ENCODE peak calls at places on chromosomes 5 and 9, in seven cellular contexts. I, Z, A, N, D, U and H are unnamed samples. For H3K4me1, the result is how much of the 10 kb centered on the place peaks cover.

GRCh38 chr9:92650839-92651621 is 18.9 kb downstream of the IPPK start:
- DNase-seq in N (no peak), D (peak), U (peak), Z (peak), I (no peak), A (peak), H (no peak)

GRCh38 chr9:89941875-89942274 is 337.1 kb downstream of the GADD45G start:
- DNase-seq in N (peak), Z (peak), U (peak), A (no peak), D (no peak), I (no peak), H (no peak)

GRCh38 chr5:54087436-54087835 is 222.9 kb downstream of the ARL15 start:
- DNase-seq in D (no peak), A (no peak), U (peak), Z (peak), N (no peak), I (no peak), H (no peak)

GRCh38 chr5:135399838-135400542 is 959 bp upstream of the MACROH2A1 start:
- DNase-seq in Z (no peak), N (no peak), A (peak), I (peak), D (peak), U (no peak), H (no peak)

GRCh38 chr5:2576823-2577222 is 174.7 kb downstream of the IRX2 start:
- DNase-seq in N (no peak), A (no peak), D (no peak), I (no peak), U (no peak), Z (no peak), H (no peak)

GRCh38 chr5:19626218-19626617 is 361.8 kb downstream of the CDH18 start:
- DNase-seq in I (no peak), D (no peak), A (no peak), U (no peak), N (no peak), Z (no peak), H (no peak)

GRCh38 chr5:176535655-176536131 is 1.5 kb downstream of the RNF44 start:
- DNase-seq in Z (no peak), I (no peak), A (no peak), D (no peak), N (no peak), U (peak), H (no peak)

GRCh38 chr9:26296910-26297309 is 595.7 kb downstream of the CAAP1 start:
- DNase-seq in N (no peak), I (no peak), A (no peak), U (peak), D (no peak), Z (no peak), H (no peak)

GRCh38 chr9:109466623-109467590 is 31.2 kb downstream of the PTPN3 start:
- DNase-seq in I (no peak), D (no peak), U (no peak), A (no peak), N (no peak), Z (peak), H (no peak)

GRCh38 chr5:171512397-171512796 is 93.0 kb downstream of the FGF18 start:
- DNase-seq in A (no peak), D (no peak), U (no peak), Z (no peak), I (no peak), N (peak), H (no peak)

GRCh38 chr5:39541920-39542319 is 117.1 kb upstream of the DAB2 start:
- DNase-seq in Z (peak), I (no peak), N (no peak), D (no peak), U (no peak), A (no peak), H (no peak)

GRCh38 chr5:61837788-61838187 is 468.2 kb upstream of the KIF2A start:
- DNase-seq in I (no peak), U (no peak), D (no peak), N (no peak), Z (no peak), A (no peak), H (no peak)

GRCh38 chr9:133959171-133959570 is 33.0 kb downstream of the VAV2 start:
- DNase-seq in D (no peak), U (no peak), I (no peak), A (no peak), N (no peak), Z (no peak), H (no peak)
- H3K4ac ChIP-seq in D (no peak), U (peak), I (peak), A (peak), N (peak), Z (no peak), H (no peak)

GRCh38 chr9:129145316-129145715 is 32.7 kb downstream of the IER5L start:
- DNase-seq in Z (no peak), D (no peak), A (no peak), I (no peak), U (peak), N (no peak), H (no peak)
- H3K4me1 ChIP-seq in Z (half or more), D (under half), A (under half), I (under half), U (half or more), N (half or more), H (half or more)

DNA sequence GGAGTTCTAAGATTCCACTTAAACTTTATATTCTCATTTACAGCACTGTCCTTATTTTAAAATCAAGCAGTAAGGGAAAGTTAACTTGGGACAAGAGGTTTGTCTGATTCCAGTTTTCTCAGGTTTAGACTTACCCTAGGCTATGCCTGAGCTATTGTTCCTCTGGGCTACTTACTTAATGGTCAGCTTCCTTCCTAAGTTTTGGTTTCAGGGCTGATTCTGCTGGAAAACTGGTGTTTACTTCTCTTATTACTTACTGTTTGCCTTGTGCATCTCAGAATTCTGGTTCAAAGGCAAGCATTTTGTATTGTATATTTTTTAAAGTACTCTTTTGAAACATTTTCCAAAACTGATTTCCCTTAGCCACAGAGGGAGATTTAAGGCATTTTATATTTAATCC is 289.8 kb downstream of the ARHGAP26 start:
- DNase-seq in D (no peak), Z (peak), N (no peak), I (no peak), A (no peak), U (no peak), H (no peak)
- H3K4ac ChIP-seq in D (no peak), Z (peak), N (no peak), I (no peak), A (no peak), U (no peak), H (no peak)

GRCh38 chr9:113148996-113149960 is 1.5 kb upstream of the SLC31A2 start:
- DNase-seq in D (no peak), Z (no peak), I (no peak), A (no peak), N (no peak), U (no peak), H (no peak)
- H3K4me1 ChIP-seq in D (under half), Z (under half), I (under half), A (under half), N (under half), U (under half), H (under half)